ENCODE peak calls at places on chromosomes 5 and 9, in five cellular contexts. D is tibial artery, H is mesothelial cell of epicardium, K is glutamatergic neuron, E is heart left ventricle. R is an unnamed sample.

GRCh38 chr9:19976226-19976625 is 187.4 kb upstream of the SLC24A2 start:
- DNase-seq in E (no peak), K (no peak), H (no peak), D (no peak), R (no peak)

GRCh38 chr9:12880406-12881016 is 105.7 kb downstream of the LURAP1L start:
- DNase-seq in E (no peak), D (no peak), H (no peak), K (no peak), R (no peak)

GRCh38 chr9:124800306-124801259 is 23.6 kb downstream of the OLFML2A start:
- DNase-seq in E (peak), D (peak), K (no peak), H (no peak), R (no peak)

GRCh38 chr9:20707708-20708107 is 23.6 kb downstream of the FOCAD start:
- DNase-seq in H (no peak), D (no peak), E (no peak), K (no peak), R (no peak)

GRCh38 chr5:81067406-81067805 is 107.2 kb downstream of the RASGRF2 start:
- DNase-seq in D (no peak), H (no peak), K (no peak), E (no peak), R (no peak)

GRCh38 chr9:34550681-34551270 is 28.0 kb upstream of the ENHO start:
- DNase-seq in D (no peak), H (no peak), K (no peak), E (no peak), R (no peak)

GRCh38 chr9:16207161-16207560 is 654.3 kb downstream of the CCDC171 start:
- DNase-seq in H (no peak), K (peak), E (peak), D (peak), R (peak)

GRCh38 chr5:88033191-88033590 is 235.5 kb downstream of the TMEM161B start:
- DNase-seq in K (no peak), D (no peak), H (no peak), E (no peak), R (no peak)

GRCh38 chr5:502325-503079 is 21.7 kb downstream of the SLC9A3 start:
- DNase-seq in K (no peak), H (no peak), E (no peak), D (no peak), R (no peak)

GRCh38 chr9:72579190-72579589 is 57.8 kb downstream of the TMC1 start:
- DNase-seq in E (peak), H (no peak), K (no peak), D (no peak), R (no peak)

GRCh38 chr5:96881511-96882115 is 5.3 kb downstream of the ERAP2 start:
- DNase-seq in D (no peak), E (no peak), H (no peak), K (no peak), R (no peak)
- TF ChIP-seq CTCF in D (no peak), E (no peak), H (no peak), K (no peak), R (no peak)

GRCh38 chr5:74767579-74767913 is 497 bp downstream of the NSA2 start:
- DNase-seq in K (no peak), H (no peak), E (no peak), D (no peak), R (no peak)

GRCh38 chr5:74766887-74767578 is at the start of the genes GFM2 and NSA2:
- DNase-seq in E (peak), D (peak), K (peak), H (peak), R (peak)

GRCh38 chr5:74765201-74765600 is 1.7 kb downstream of the GFM2 start:
- DNase-seq in E (no peak), D (no peak), H (no peak), K (no peak), R (no peak)

GRCh38 chr5:74765929-74766328 is 988 bp downstream of the GFM2 start:
- DNase-seq in D (no peak), E (no peak), K (no peak), H (no peak), R (no peak)

GRCh38 chr5:74766348-74766886 is 500 bp downstream of the GFM2 start:
- DNase-seq in D (no peak), E (no peak), H (no peak), K (no peak), R (no peak)
- TF ChIP-seq CTCF in D (peak), E (peak), H (peak), K (peak), R (peak)

DNA sequence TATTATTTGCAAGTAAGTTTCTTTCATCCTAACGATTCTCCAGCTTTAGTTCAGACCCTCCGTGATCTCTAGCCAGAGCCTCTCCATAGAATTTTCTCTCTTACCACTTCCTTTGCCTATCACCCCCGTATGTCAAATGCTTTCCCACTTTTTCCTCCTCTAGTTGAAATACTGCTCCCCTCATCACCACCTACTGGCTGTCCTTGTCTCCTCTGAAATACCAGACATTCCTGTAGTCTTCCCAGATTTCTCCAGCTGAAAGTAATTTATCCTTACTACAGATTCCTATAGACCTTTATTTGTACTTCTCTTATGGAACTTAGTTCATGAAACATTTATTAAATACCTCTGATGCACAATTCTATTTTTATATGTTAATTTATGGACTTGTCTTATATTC is 36.0 kb upstream of the GLIPR2 start:
- DNase-seq in H (no peak), E (no peak), D (no peak), K (no peak), R (no peak)
- TF ChIP-seq CTCF in H (no peak), E (no peak), D (no peak), K (no peak), R (no peak)

GRCh38 chr5:148383564-148384388 is at the start of gene FBXO38:
- DNase-seq in D (peak), H (peak), K (peak), E (peak), R (peak)
- TF ChIP-seq CTCF in D (peak), H (no peak), K (no peak), E (peak), R (no peak)

GRCh38 chr5:94807985-94808384 is 189.5 kb downstream of the SLF1 start:
- DNase-seq in H (no peak), E (no peak), K (no peak), D (no peak), R (no peak)

GRCh38 chr5:94811341-94811740 is 192.9 kb downstream of the SLF1 start:
- DNase-seq in D (no peak), E (no peak), H (no peak), K (no peak), R (no peak)

GRCh38 chr5:94810281-94810680 is 191.8 kb downstream of the SLF1 start:
- DNase-seq in K (no peak), E (no peak), D (no peak), H (no peak), R (no peak)

GRCh38 chr5:94808497-94808896 is 190.0 kb downstream of the SLF1 start:
- DNase-seq in H (no peak), E (no peak), K (no peak), D (no peak), R (no peak)

DNA sequence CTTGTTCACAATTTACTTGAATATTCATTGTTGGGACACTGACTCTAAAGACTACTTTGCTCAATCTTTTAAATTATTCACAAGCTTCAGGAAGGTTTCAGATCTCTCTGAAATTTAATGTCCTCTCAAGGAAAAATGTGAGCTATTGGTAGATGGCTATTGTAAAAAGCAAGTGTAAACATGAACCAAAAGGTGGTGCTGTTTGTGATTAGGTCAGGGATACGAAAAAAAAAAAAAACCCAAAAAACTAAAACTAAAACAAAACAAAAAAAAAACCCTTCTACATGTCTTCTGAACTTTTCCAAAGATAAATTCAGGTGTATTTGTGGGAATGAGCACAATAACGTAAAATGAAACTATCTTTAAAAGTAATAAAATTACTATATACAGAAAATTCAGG is 193.8 kb downstream of the SLF1 start:
- DNase-seq in D (no peak), K (no peak), H (no peak), E (no peak), R (no peak)
- TF ChIP-seq CTCF in D (no peak), K (no peak), H (no peak), E (no peak), R (no peak)

GRCh38 chr5:57034517-57034916 is 82.6 kb upstream of the MIER3 start:
- DNase-seq in D (no peak), K (no peak), H (no peak), E (no peak), R (no peak)
- TF ChIP-seq CTCF in D (no peak), K (no peak), H (no peak), E (no peak), R (no peak)

GRCh38 chr9:82196658-82197057 is 208.1 kb downstream of the SPATA31D1 start:
- DNase-seq in H (no peak), D (no peak), K (no peak), E (no peak), R (no peak)

GRCh38 chr9:82188817-82189216 is 200.2 kb downstream of the SPATA31D1 start:
- DNase-seq in K (no peak), H (no peak), E (no peak), D (no peak), R (no peak)

GRCh38 chr9:82191082-82191481 is 202.5 kb downstream of the SPATA31D1 start:
- DNase-seq in H (no peak), K (no peak), E (no peak), D (no peak), R (no peak)
- TF ChIP-seq CTCF in H (no peak), K (no peak), E (no peak), D (no peak), R (no peak)

DNA sequence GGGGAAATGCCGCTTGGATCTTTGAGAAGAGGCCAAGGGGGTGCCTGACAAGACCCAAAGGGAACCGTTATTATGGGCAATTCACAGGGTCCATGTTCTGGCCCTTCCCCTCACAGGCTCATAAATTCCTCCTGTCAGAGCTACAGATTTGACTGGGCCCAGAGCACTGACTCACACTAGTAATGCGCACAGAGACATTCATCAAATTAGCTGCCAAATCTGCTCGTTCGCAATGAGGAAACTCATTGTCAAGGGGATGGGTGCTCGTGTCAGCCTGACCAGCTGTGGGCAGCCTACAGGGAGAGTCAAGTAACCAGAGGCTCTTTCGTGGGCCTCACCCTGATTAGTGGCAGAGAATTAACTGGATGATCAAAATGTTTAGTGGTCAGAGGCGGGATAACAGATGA is 377.4 kb downstream of the ACTL7B start:
- DNase-seq in D (peak), K (no peak), H (no peak), E (no peak), R (no peak)
- TF ChIP-seq CTCF in D (peak), K (no peak), H (no peak), E (no peak), R (no peak)

R was measured in endothelial cell.